ENCODE peak calls at places on chromosome 4, in eight cellular contexts. Y is transverse colon; J is breast epithelium; I is suprapubic skin; V is CD8-positive, alpha-beta T cell; U is sigmoid colon; W is tibial artery; D is effector memory CD4-positive, alpha-beta T cell. X is an unnamed sample. For H3K4me1 and H3K36me3, the result is how much of the 10 kb centered on the place peaks cover.

GRCh38 chr4:158297866-158298265 is 87.6 kb downstream of the TMEM144 start:
- DNase-seq in Y (no peak), J (no peak), I (no peak), V (no peak), U (no peak), W (no peak), D (no peak), X (no peak)

GRCh38 chr4:10120943-10121567 is 4.5 kb upstream of the WDR1 start:
- DNase-seq in Y (no peak), J (no peak), I (no peak), V (no peak), U (no peak), W (no peak), D (no peak), X (no peak)

GRCh38 chr4:7499661-7500060 is 64.9 kb upstream of the PSAPL1 start:
- DNase-seq in Y (no peak), J (no peak), I (no peak), V (no peak), U (no peak), W (no peak), D (no peak), X (no peak)

GRCh38 chr4:48780867-48781219 is 764 bp upstream of the FRYL start:
- DNase-seq in Y (peak), J (no peak), I (peak), V (peak), U (peak), W (peak), D (peak), X (no peak)

GRCh38 chr4:157075811-157076577 is at the start of gene GLRB:
- DNase-seq in Y (no peak), J (no peak), I (peak), V (no peak), U (peak), W (peak), D (no peak), X (peak)

GRCh38 chr4:23034726-23035125 is 342.0 kb downstream of the GBA3 start:
- DNase-seq in Y (no peak), J (no peak), I (no peak), V (no peak), U (no peak), W (no peak), D (no peak), X (no peak)

GRCh38 chr4:101367201-101367600 is 19.9 kb upstream of the PPP3CA start:
- DNase-seq in Y (no peak), J (no peak), I (no peak), V (no peak), U (no peak), W (no peak), D (no peak), X (no peak)

GRCh38 chr4:68369474-68369805 is 19.6 kb upstream of the YTHDC1 start:
- DNase-seq in Y (no peak), J (no peak), I (no peak), V (no peak), U (no peak), W (no peak), D (no peak), X (no peak)

GRCh38 chr4:23962462-23962861 is 72.6 kb upstream of the PPARGC1A start:
- DNase-seq in Y (no peak), J (no peak), I (no peak), V (no peak), U (no peak), W (no peak), D (no peak), X (no peak)

GRCh38 chr4:95050980-95051688 is 293.4 kb downstream of the BMPR1B start:
- DNase-seq in Y (no peak), J (no peak), I (no peak), V (no peak), U (no peak), W (no peak), D (no peak), X (no peak)

GRCh38 chr4:87071401-87071800 is 136.6 kb downstream of the AFF1 start:
- DNase-seq in Y (peak), J (no peak), I (no peak), V (no peak), U (no peak), W (no peak), D (no peak), X (no peak)

GRCh38 chr4:125243835-125244397 is 70.8 kb upstream of the FAT4 start:
- DNase-seq in Y (no peak), J (no peak), I (no peak), V (no peak), U (no peak), W (no peak), D (no peak), X (no peak)

GRCh38 chr4:110260299-110260698 is 61.9 kb upstream of the ELOVL6 start:
- DNase-seq in Y (no peak), J (no peak), I (no peak), V (no peak), U (no peak), W (no peak), D (no peak), X (no peak)

GRCh38 chr4:122968227-122968812 is 45.9 kb upstream of the NUDT6 start:
- DNase-seq in Y (no peak), J (no peak), I (no peak), V (no peak), U (no peak), W (no peak), D (no peak), X (no peak)

GRCh38 chr4:174211611-174212044 is 71.8 kb downstream of the FBXO8 start:
- DNase-seq in Y (no peak), J (no peak), I (no peak), V (no peak), U (no peak), W (no peak), D (no peak), X (no peak)

GRCh38 chr4:188976644-188977115 is 837.4 kb downstream of the TRIML1 start:
- DNase-seq in Y (no peak), J (no peak), I (no peak), V (no peak), U (no peak), W (no peak), D (no peak), X (no peak)

GRCh38 chr4:115275615-115276014 is 162.2 kb upstream of the NDST4 start:
- DNase-seq in Y (no peak), J (no peak), I (no peak), V (no peak), U (no peak), W (no peak), D (no peak), X (no peak)

GRCh38 chr4:185212566-185212965 is 3.2 kb downstream of the SNX25 start:
- DNase-seq in Y (no peak), J (no peak), I (no peak), V (no peak), U (no peak), W (no peak), D (no peak), X (no peak)

GRCh38 chr4:112604590-112604989 is 32.1 kb downstream of the ZGRF1 start:
- DNase-seq in Y (peak), J (no peak), I (no peak), V (peak), U (no peak), W (no peak), D (no peak), X (no peak)

GRCh38 chr4:87853108-87853507 is 20.3 kb downstream of the MEPE start:
- DNase-seq in Y (no peak), J (no peak), I (no peak), V (no peak), U (no peak), W (no peak), D (no peak), X (no peak)

GRCh38 chr4:112532267-112532666 is 16.3 kb upstream of the NEUROG2 start:
- DNase-seq in Y (no peak), J (no peak), I (no peak), V (no peak), U (no peak), W (no peak), D (no peak), X (no peak)

GRCh38 chr4:143358923-143359694 is 22.4 kb downstream of the GAB1 start:
- DNase-seq in Y (peak), J (no peak), I (no peak), V (peak), U (no peak), W (no peak), D (no peak), X (no peak)

GRCh38 chr4:8819421-8820177 is 52.0 kb downstream of the HMX1 start:
- DNase-seq in Y (peak), J (peak), I (no peak), V (no peak), U (peak), W (no peak), D (no peak), X (peak)

DNA sequence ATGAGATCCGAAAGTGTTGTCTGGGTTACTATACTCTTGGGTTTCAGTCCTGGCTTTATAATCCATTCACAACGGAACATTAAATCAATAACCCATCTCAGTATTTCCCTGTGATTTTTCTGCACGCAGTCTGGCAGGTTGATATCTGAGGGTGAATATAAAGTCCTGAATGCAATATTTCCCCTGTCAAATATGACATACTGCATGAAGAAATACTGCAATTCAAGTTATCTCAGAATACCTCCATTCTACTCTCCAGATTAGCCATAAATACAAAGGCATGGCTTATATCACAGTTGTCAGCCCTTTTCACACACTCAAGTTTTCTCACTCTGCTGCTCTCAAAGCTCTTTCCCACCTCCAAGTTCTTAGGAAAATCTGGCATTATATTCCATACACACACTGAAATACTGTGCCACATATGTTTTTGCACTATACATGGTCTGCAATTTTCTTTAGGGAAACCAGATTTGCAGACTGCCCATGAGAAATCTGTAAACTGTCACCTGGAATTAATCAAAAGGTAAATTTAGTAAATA is 64.7 kb downstream of the WDFY3 start:
- DNase-seq in Y (no peak), J (no peak), I (no peak), V (no peak), U (no peak), W (no peak), D (no peak), X (no peak)
- H3K4me3 ChIP-seq in Y (no peak), J (no peak), I (no peak), V (no peak), U (no peak), W (no peak), D (no peak), X (no peak)

GRCh38 chr4:128006592-128006991 is 41.4 kb downstream of the ABHD18 start:
- DNase-seq in Y (no peak), J (no peak), I (no peak), V (no peak), U (no peak), W (no peak), D (no peak), X (no peak)
- H3K4me1 ChIP-seq in Y (under half), J (under half), I (under half), V (under half), U (under half), W (under half), D (under half), X (under half)

DNA sequence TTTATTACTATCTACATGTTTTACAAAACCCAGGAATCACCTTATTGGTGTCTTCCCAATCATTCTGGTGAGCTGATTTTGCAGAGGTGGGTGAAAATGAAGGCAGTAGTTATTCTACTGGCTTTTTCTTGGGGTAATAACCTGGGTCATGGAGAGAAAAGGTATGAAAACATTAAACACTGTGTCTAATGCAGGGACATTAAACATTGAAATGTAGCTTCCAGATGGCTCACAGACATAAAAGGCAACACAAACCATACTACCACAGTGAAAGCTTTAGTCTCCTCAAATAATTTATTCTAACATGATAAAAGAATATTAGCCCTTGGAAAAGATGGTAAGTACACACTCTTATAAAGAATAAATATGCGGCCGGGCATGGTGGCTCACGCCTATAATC is 8.0 kb downstream of the SETD7 start:
- DNase-seq in Y (no peak), J (no peak), I (no peak), V (no peak), U (no peak), W (no peak), D (no peak), X (no peak)
- H3K36me3 ChIP-seq in Y (under half), J (under half), I (under half), V (under half), U (under half), W (under half), D (under half), X (under half)

GRCh38 chr4:42280327-42281095 is 116.8 kb upstream of the SHISA3 start:
- DNase-seq in Y (no peak), J (no peak), I (no peak), V (no peak), U (no peak), W (no peak), D (no peak), X (no peak)
- H3K4me3 ChIP-seq in Y (no peak), J (no peak), I (no peak), V (no peak), U (no peak), W (no peak), D (no peak), X (no peak)

GRCh38 chr4:56240554-56241190 is 146.6 kb downstream of the AASDH start:
- DNase-seq in Y (no peak), J (no peak), I (no peak), V (no peak), U (no peak), W (no peak), D (no peak), X (no peak)

GRCh38 chr4:56238251-56238650 is 149.0 kb downstream of the AASDH start:
- DNase-seq in Y (no peak), J (no peak), I (no peak), V (no peak), U (no peak), W (no peak), D (no peak), X (no peak)

GRCh38 chr4:56243107-56243506 is 144.2 kb downstream of the AASDH start:
- DNase-seq in Y (no peak), J (no peak), I (no peak), V (no peak), U (no peak), W (no peak), D (no peak), X (no peak)

GRCh38 chr4:56244681-56245080 is 142.6 kb downstream of the AASDH start:
- DNase-seq in Y (no peak), J (no peak), I (no peak), V (no peak), U (no peak), W (no peak), D (no peak), X (no peak)

GRCh38 chr4:56241500-56241899 is 145.8 kb downstream of the AASDH start:
- DNase-seq in Y (peak), J (no peak), I (no peak), V (no peak), U (no peak), W (no peak), D (no peak), X (no peak)
- H3K4me1 ChIP-seq in Y (under half), J (under half), I (under half), V (under half), U (under half), W (under half), D (under half), X (under half)

GRCh38 chr4:128283071-128283470 is 4.5 kb downstream of the PGRMC2 start:
- DNase-seq in Y (no peak), J (no peak), I (no peak), V (no peak), U (no peak), W (no peak), D (no peak), X (no peak)

GRCh38 chr4:128281354-128281753 is 6.3 kb downstream of the PGRMC2 start:
- DNase-seq in Y (no peak), J (no peak), I (no peak), V (no peak), U (no peak), W (no peak), D (no peak), X (no peak)

GRCh38 chr4:128277856-128278255 is 9.8 kb downstream of the PGRMC2 start:
- DNase-seq in Y (no peak), J (no peak), I (no peak), V (no peak), U (no peak), W (no peak), D (no peak), X (no peak)

GRCh38 chr4:128282516-128282915 is 5.1 kb downstream of the PGRMC2 start:
- DNase-seq in Y (no peak), J (no peak), I (no peak), V (no peak), U (no peak), W (no peak), D (no peak), X (no peak)

GRCh38 chr4:128279624-128280225 is 7.9 kb downstream of the PGRMC2 start:
- DNase-seq in Y (no peak), J (no peak), I (no peak), V (no peak), U (no peak), W (no peak), D (no peak), X (no peak)
- H3K36me3 ChIP-seq in Y (under half), J (under half), I (under half), V (under half), U (under half), W (under half), D (under half), X (under half)

DNA sequence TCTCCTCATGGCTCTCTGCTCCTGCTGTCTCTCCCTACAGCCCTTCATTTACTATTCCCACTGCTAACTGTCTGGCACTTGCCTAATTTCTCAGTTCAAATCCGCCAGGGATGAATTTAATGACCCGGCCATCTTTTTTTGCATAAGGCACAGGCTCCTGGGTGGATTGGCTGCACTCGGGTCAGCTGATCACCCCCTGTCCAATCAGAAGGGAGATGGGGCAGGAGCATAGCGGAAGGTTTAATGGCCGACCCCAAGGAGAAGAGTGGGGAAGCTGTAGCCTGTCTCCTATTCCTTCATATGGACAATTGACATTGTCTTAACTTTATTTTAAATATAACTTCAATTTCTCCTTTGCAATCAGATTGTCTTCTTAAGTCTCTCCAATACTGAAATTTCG is 55.4 kb downstream of the SMIM20 start:
- DNase-seq in Y (no peak), J (no peak), I (no peak), V (no peak), U (no peak), W (no peak), D (no peak), X (peak)
- H3K4me3 ChIP-seq in Y (no peak), J (no peak), I (no peak), V (no peak), U (no peak), W (no peak), D (no peak), X (no peak)

GRCh38 chr4:162682651-162683050 is 484.0 kb downstream of the NAF1 start:
- DNase-seq in Y (no peak), J (no peak), I (no peak), V (no peak), U (no peak), W (no peak), D (no peak), X (no peak)
- H3K4me1 ChIP-seq in Y (under half), J (under half), I (under half), V (under half), U (under half), W (under half), D (under half), X (under half)

GRCh38 chr4:84688605-84689004 is 105.7 kb downstream of the CDS1 start:
- DNase-seq in Y (no peak), J (no peak), I (no peak), V (no peak), U (no peak), W (no peak), D (no peak), X (no peak)
- H3K36me3 ChIP-seq in Y (under half), J (under half), I (half or more), V (under half), U (half or more), W (half or more), D (under half), X (half or more)

X was measured in upper lobe of right lung.